ENCODE peak calls at places on chromosomes 4 and X, in five cellular contexts. F, L, Y, C and X are unnamed samples.

GRCh38 chr4:156255608-156256007 is 301.9 kb upstream of the CTSO start:
- DNase-seq in F (no peak), L (no peak), Y (no peak), C (no peak), X (no peak)

GRCh38 chrX:38627683-38628082 is 66.3 kb downstream of the TSPAN7 start:
- DNase-seq in F (no peak), L (peak; percentile 4), Y (peak; percentile 33), C (no peak), X (no peak)

GRCh38 chr4:14264437-14264836 is 636.9 kb upstream of the BOD1L1 start:
- DNase-seq in F (no peak), L (no peak), Y (no peak), C (no peak), X (no peak)

GRCh38 chr4:8199594-8200301 is 658 bp downstream of the SH3TC1 start:
- DNase-seq in F (peak; percentile 39), L (no peak), Y (no peak), C (no peak), X (no peak)

GRCh38 chr4:108849611-108850406 is 87.0 kb upstream of the ETNPPL start:
- DNase-seq in F (no peak), L (peak; percentile 83), Y (no peak), C (no peak), X (no peak)

GRCh38 chr4:118682928-118683327 is 2.3 kb upstream of the METTL14 start:
- DNase-seq in F (no peak), L (peak; percentile 14), Y (no peak), C (no peak), X (no peak)

GRCh38 chrX:147803948-147804347 is 107.8 kb upstream of the FMR1 start:
- DNase-seq in F (no peak), L (peak; percentile 1), Y (peak; percentile 2), C (no peak), X (no peak)

GRCh38 chr4:116872941-116873340 is 212.4 kb downstream of the TRAM1L1 start:
- DNase-seq in F (no peak), L (no peak), Y (no peak), C (no peak), X (no peak)